ENCODE peak calls at places on chromosomes 5 and 9, in seven cellular contexts. E is cardiac fibroblast, G is fibroblast of pulmonary artery, L is IMR-90, P is HL-60, Y is astrocyte, N is bronchial epithelial cell. K is an unnamed sample.

GRCh38 chr5:87242242-87242641 is 25.4 kb upstream of the RASA1 start:
- DNase-seq in E (no peak), P (no peak), N (peak), Y (no peak), L (no peak), G (no peak), K (no peak)

GRCh38 chr5:111755942-111756353 is 1.0 kb downstream of the NREP start:
- DNase-seq in G (peak), N (no peak), P (no peak), L (peak), Y (no peak), E (peak), K (peak)

GRCh38 chr5:78295035-78295961 is 800 bp upstream of the AP3B1 start:
- DNase-seq in Y (peak), G (no peak), L (no peak), N (peak), E (no peak), P (peak), K (peak)

GRCh38 chr5:81097733-81098132 is 135.4 kb upstream of the CKMT2 start:
- DNase-seq in L (peak), E (no peak), P (no peak), Y (peak), G (no peak), N (no peak), K (peak)

GRCh38 chr5:115382989-115383388 is 86.5 kb upstream of the CCDC112 start:
- DNase-seq in E (no peak), Y (no peak), P (no peak), L (no peak), N (no peak), G (no peak), K (no peak)

GRCh38 chr5:60945760-60946253 is 802 bp downstream of the NDUFAF2 start:
- DNase-seq in G (peak), Y (peak), L (peak), N (peak), E (peak), P (no peak), K (peak)

GRCh38 chr5:38259062-38259857 is 901 bp downstream of the EGFLAM start:
- DNase-seq in G (no peak), N (no peak), L (no peak), E (no peak), P (no peak), Y (no peak), K (no peak)

GRCh38 chr5:176780951-176781350 is 29.4 kb upstream of the UNC5A start:
- DNase-seq in P (no peak), Y (no peak), N (no peak), G (no peak), L (no peak), E (peak), K (no peak)

GRCh38 chr9:99050292-99050911 is 54.5 kb upstream of the TGFBR1 start:
- DNase-seq in G (no peak), Y (peak), N (peak), E (no peak), P (no peak), L (peak), K (no peak)

GRCh38 chr9:131142160-131142559 is 16.8 kb downstream of the NUP214 start:
- DNase-seq in Y (no peak), N (no peak), G (no peak), L (no peak), P (no peak), E (no peak), K (no peak)

GRCh38 chr9:33227013-33227398 is 13.0 kb upstream of the SPINK4 start:
- DNase-seq in G (no peak), E (no peak), N (no peak), P (peak), L (no peak), Y (no peak), K (no peak)

GRCh38 chr5:170660531-170660930 is 123.0 kb upstream of the GABRP start:
- DNase-seq in G (no peak), Y (no peak), L (no peak), E (no peak), N (no peak), P (no peak), K (no peak)

GRCh38 chr9:98006127-98006796 is 23.1 kb downstream of the ANP32B start:
- DNase-seq in L (peak), N (no peak), Y (peak), G (no peak), E (no peak), P (no peak), K (no peak)

GRCh38 chr9:123825337-123825736 is 104.6 kb downstream of the DENND1A start:
- DNase-seq in G (peak), Y (peak), L (peak), P (no peak), E (no peak), N (peak), K (no peak)

GRCh38 chr9:7452378-7452777 is 347.2 kb downstream of the DMAC1 start:
- DNase-seq in Y (peak), E (peak), G (no peak), L (peak), P (no peak), N (peak), K (peak)

GRCh38 chr5:170761048-170761707 is 22.3 kb upstream of the GABRP start:
- DNase-seq in E (no peak), Y (no peak), P (no peak), L (no peak), N (no peak), G (no peak), K (no peak)

GRCh38 chr9:85248514-85249312 is 493.0 kb downstream of the AGTPBP1 start:
- DNase-seq in L (no peak), E (peak), Y (peak), P (no peak), N (peak), G (peak), K (peak)

GRCh38 chr5:15373151-15373550 is 126.8 kb upstream of the FBXL7 start:
- DNase-seq in G (peak), Y (peak), L (no peak), E (no peak), P (no peak), N (peak), K (no peak)

GRCh38 chr9:77917800-77918199 is 113.8 kb downstream of the GNAQ start:
- DNase-seq in Y (no peak), G (no peak), E (no peak), L (no peak), P (no peak), N (no peak), K (no peak)

GRCh38 chr5:161089569-161089968 is 237.6 kb upstream of the ATP10B start:
- DNase-seq in L (no peak), G (no peak), N (no peak), P (no peak), Y (no peak), E (no peak), K (no peak)

GRCh38 chr5:74850016-74850415 is 16.2 kb downstream of the FAM169A start:
- DNase-seq in E (no peak), N (no peak), Y (no peak), P (no peak), L (no peak), G (no peak), K (no peak)

GRCh38 chr5:74853256-74853655 is 12.9 kb downstream of the FAM169A start:
- DNase-seq in G (no peak), N (no peak), E (no peak), Y (no peak), L (no peak), P (no peak), K (no peak)

GRCh38 chr5:74851026-74851425 is 15.2 kb downstream of the FAM169A start:
- DNase-seq in E (no peak), P (no peak), G (no peak), L (no peak), Y (no peak), N (no peak), K (no peak)

GRCh38 chr5:74848553-74849025 is 17.6 kb downstream of the FAM169A start:
- DNase-seq in P (no peak), N (no peak), L (no peak), E (no peak), G (no peak), Y (no peak), K (no peak)

DNA sequence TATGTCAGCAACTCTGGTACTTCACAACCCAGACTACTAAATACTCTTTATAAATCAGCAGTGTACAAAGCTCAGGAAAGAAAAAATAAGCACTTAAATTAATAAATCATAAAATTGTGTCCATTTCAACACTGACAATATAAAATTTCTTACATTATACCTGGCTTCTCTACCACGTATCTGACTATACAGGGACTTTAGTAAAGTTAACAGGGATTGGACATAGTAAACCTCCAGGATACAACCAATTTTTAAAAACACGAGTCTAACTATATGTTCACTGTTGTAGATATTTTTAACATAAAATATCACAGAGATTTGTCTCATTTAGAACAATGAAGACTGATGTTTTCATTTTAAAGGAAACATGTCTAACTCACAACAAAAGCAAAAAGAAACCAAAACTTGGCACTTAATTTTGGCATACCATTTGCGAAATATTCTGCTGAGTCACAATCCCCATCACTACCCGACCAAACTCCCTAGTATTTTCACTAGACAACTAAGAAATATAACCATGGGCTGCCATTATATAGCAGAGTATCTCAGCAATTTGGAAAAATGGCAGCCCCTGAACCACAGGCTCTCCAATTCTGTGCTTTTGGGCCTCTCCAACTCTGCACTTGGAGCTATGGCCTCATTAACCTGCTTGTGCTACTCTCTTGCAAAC is 14.4 kb downstream of the FAM169A start:
- DNase-seq in E (peak), N (peak), Y (peak), P (no peak), L (peak), G (peak), K (peak)
- H3K4me3 ChIP-seq in E (no peak), N (no peak), Y (peak), P (no peak), L (no peak), G (no peak), K (peak)

GRCh38 chr9:93061260-93061751 is 2.8 kb downstream of the SUSD3 start:
- DNase-seq in P (no peak), E (peak), Y (no peak), G (peak), N (no peak), L (no peak), K (no peak)
- H3K4me3 ChIP-seq in P (no peak), E (no peak), Y (no peak), G (no peak), N (no peak), L (no peak), K (no peak)

DNA sequence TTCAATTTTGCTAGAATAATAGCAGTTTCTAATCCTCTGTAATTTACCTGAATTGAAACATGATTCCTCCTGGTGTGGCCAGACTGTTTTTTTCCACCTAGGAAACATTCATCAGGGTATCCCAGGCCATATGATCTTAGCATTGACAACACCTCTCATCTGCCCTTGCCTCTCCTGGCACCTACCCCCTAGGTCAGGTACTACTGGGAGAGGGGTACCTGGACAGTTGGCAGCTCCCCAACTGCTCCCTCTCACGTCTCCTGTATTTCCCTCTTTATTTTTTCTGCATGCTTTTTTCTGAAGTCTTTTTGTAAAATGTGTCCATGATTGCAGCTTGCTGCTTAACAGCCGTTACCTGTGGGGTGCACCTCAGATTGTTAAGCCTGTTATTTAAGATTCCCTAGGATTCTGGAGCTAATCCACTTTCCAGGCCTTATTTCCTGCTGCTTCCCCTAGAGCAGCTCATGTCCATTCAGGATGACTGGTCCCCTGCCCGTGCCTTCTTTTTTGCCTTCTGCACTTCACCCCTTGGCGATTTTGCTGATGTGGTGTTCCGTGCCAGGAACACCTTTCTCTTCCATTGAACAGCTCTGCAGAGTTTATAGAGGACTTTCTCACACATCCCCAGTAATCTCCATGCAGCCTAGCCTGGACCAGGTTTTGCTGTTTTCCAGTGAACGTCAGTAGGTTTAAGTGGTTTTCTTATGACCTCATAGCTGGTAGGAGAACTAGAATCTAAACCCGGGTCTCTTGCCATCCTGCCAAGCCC is 33.6 kb downstream of the SNX30 start:
- DNase-seq in N (peak), P (no peak), L (peak), Y (peak), G (peak), E (peak), K (no peak)
- H3K4me3 ChIP-seq in N (no peak), P (no peak), L (no peak), Y (no peak), G (no peak), E (no peak), K (no peak)

DNA sequence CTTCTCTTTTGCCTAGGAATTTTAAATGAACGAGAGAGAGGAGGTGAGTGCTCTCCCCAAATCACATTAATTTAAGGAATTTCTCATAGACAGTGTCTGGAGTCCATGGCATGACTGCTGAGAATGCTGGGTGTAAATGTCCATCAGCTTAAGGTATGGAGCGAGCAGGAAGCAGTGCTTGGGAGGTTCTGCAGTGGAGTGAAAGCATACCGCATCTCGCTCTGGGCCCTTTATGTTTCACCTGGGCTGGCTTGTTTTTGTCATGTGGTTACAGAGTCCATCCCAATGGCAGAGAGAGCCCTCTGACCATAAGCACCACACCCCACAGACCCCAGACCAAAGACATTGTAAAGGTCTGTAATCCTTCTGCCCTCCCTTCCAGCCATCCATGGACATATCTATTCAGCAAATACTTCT is 20.6 kb upstream of the TNFAIP8 start:
- DNase-seq in N (no peak), P (no peak), G (no peak), E (no peak), Y (no peak), L (no peak), K (no peak)
- H3K4me3 ChIP-seq in N (no peak), P (no peak), G (no peak), E (no peak), Y (no peak), L (no peak), K (no peak)

DNA sequence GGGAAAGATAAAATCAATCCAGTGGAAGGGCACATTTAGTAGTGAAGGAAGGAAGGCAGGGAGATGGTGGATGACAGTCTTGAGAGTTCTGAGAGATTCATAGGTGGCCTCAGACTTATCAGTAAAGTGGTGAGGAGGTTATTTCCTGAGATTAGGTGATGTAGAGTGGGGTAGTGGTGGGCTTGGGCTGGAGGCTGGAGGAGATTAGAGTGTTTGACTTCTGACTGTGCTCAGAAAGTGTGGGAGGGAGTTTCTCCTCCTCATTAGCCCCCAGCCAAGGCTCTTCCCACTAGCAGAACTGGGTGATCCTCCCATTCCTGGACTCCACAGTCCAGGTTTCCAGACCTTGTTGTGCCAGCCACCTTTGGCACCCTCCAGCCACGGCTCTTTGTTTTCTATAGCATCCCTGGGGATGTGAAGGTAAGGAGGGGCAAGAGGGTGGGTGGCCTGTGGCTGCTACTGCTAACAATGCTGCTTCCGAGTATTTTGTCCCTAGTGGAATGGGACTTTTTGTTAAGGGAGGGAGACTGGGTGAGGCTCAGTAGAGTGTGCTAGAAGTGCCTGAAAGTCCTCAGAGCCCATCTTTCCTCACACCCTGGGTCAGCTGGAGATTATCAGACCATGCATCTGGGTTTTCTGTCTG is 94.4 kb downstream of the ADRB2 start:
- DNase-seq in L (no peak), P (no peak), Y (no peak), G (no peak), E (no peak), N (no peak), K (no peak)
- H3K4me3 ChIP-seq in L (no peak), P (no peak), Y (no peak), G (no peak), E (no peak), N (no peak), K (no peak)